ENCODE peak calls at places on chromosomes 13 and 19, in seven cellular contexts. D is K562, X is GM12878, I is HCT116, F is Panc1, S is HepG2, J is SK-N-SH. U is an unnamed sample.

GRCh38 chr13:75687145-75687763 is 51.1 kb downstream of the LMO7 start:
- DNase-seq in D (peak), X (no peak), I (peak), F (no peak), S (peak), J (peak), U (no peak)

GRCh38 chr13:40464349-40464748 is 202.1 kb downstream of the FOXO1 start:
- DNase-seq in D (no peak), X (no peak), I (no peak), F (no peak), S (no peak), J (no peak), U (no peak)

GRCh38 chr13:110565296-110565695 is 3.8 kb upstream of the RAB20 start:
- DNase-seq in D (no peak), X (no peak), I (no peak), F (no peak), S (no peak), J (no peak), U (no peak)

GRCh38 chr19:17721821-17722220 is 2.5 kb downstream of the MAP1S start:
- DNase-seq in D (no peak), X (no peak), I (no peak), F (no peak), S (no peak), J (no peak), U (no peak)

GRCh38 chr19:55406869-55407624 is 541 bp downstream of the UBE2S start:
- DNase-seq in D (peak), X (no peak), I (no peak), F (no peak), S (no peak), J (peak), U (no peak)

GRCh38 chr13:49214917-49215376 is 5.2 kb upstream of the MLNR start:
- DNase-seq in D (no peak), X (no peak), I (peak), F (no peak), S (peak), J (no peak), U (no peak)

GRCh38 chr19:29378543-29379105 is 147.2 kb upstream of the VSTM2B start:
- DNase-seq in D (no peak), X (no peak), I (no peak), F (no peak), S (no peak), J (no peak), U (no peak)

GRCh38 chr13:48304132-48304876 is 753 bp downstream of the RB1 start:
- DNase-seq in D (peak), X (peak), I (no peak), F (no peak), S (peak), J (peak), U (no peak)

GRCh38 chr19:17348700-17349099 is 11.3 kb downstream of the GTPBP3 start:
- DNase-seq in D (no peak), X (no peak), I (no peak), F (no peak), S (peak), J (peak), U (peak)

GRCh38 chr13:54536112-54536511 is 1507.5 kb downstream of the OLFM4 start:
- DNase-seq in D (no peak), X (no peak), I (no peak), F (no peak), S (no peak), J (peak), U (no peak)

GRCh38 chr13:49629947-49630346 is 1.6 kb downstream of the ARL11 start:
- DNase-seq in D (no peak), X (no peak), I (no peak), F (no peak), S (no peak), J (no peak), U (no peak)

GRCh38 chr19:45419396-45419795 is 4.3 kb downstream of the ERCC1 start:
- DNase-seq in D (no peak), X (no peak), I (no peak), F (no peak), S (no peak), J (no peak), U (no peak)

GRCh38 chr19:58581227-58582141 is 8.3 kb upstream of the MZF1 start:
- DNase-seq in D (peak), X (no peak), I (peak), F (peak), S (peak), J (no peak), U (peak)

GRCh38 chr13:85538957-85539356 is 260.3 kb downstream of the SLITRK6 start:
- DNase-seq in D (no peak), X (no peak), I (no peak), F (no peak), S (no peak), J (no peak), U (no peak)

GRCh38 chr13:113820813-113821651 is 42.8 kb downstream of the GAS6 start:
- DNase-seq in D (peak), X (no peak), I (no peak), F (no peak), S (no peak), J (peak), U (no peak)

GRCh38 chr19:17641181-17641580 is 47.0 kb downstream of the UNC13A start:
- DNase-seq in D (no peak), X (no peak), I (no peak), F (no peak), S (no peak), J (no peak), U (no peak)

GRCh38 chr13:20102776-20103175 is 58.1 kb downstream of the GJA3 start:
- DNase-seq in D (no peak), X (no peak), I (no peak), F (no peak), S (no peak), J (no peak), U (no peak)

GRCh38 chr19:15198006-15198356 is 2.8 kb downstream of the NOTCH3 start:
- DNase-seq in D (no peak), X (no peak), I (no peak), F (no peak), S (no peak), J (no peak), U (no peak)
- TF ChIP-seq SIN3A in D (no peak), X (no peak), I (no peak), F (no peak), S (no peak), J (no peak), U (no peak)

DNA sequence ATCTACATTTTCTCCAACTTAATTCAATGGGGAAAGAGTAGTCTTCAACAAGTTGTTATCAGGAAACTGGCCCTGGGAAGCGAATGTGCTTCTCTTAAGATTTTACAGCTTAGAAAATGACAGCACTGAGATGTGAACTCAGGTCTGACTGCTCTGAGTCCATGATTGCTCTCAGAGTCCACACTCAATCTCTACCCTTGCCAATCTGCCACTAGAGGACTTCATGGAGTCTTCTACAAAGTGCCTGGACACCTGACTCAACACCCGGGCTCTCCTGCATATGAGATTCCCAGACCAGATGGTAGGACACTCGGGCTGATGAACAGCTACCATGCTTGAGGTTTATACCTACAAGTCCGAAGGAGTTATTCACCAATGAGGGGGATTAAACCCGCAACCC is 74.8 kb downstream of the ABCC4 start:
- DNase-seq in D (peak), X (no peak), I (no peak), F (no peak), S (no peak), J (no peak), U (no peak)
- TF ChIP-seq CTCF in D (peak), X (no peak), I (no peak), F (no peak), S (peak), J (no peak), U (no peak)

GRCh38 chr13:35530147-35530546 is 53.7 kb upstream of the MAB21L1 start:
- DNase-seq in D (no peak), X (no peak), I (no peak), F (no peak), S (no peak), J (peak), U (no peak)
- TF ChIP-seq SIN3A in D (no peak), X (no peak), I (no peak), F (no peak), S (no peak), J (no peak), U (no peak)

GRCh38 chr13:90232291-90232690 is 1115.2 kb upstream of the MIR17HG start:
- DNase-seq in D (no peak), X (no peak), I (no peak), F (no peak), S (no peak), J (no peak), U (no peak)

GRCh38 chr13:90230311-90230710 is 1117.2 kb upstream of the MIR17HG start:
- DNase-seq in D (no peak), X (no peak), I (no peak), F (no peak), S (no peak), J (no peak), U (no peak)

GRCh38 chr13:90238433-90238832 is 1109.1 kb upstream of the MIR17HG start:
- DNase-seq in D (no peak), X (no peak), I (no peak), F (no peak), S (no peak), J (no peak), U (no peak)

GRCh38 chr13:90237852-90238251 is 1109.6 kb upstream of the MIR17HG start:
- DNase-seq in D (no peak), X (no peak), I (no peak), F (no peak), S (no peak), J (no peak), U (no peak)

GRCh38 chr13:90233933-90234672 is 1113.4 kb upstream of the MIR17HG start:
- DNase-seq in D (no peak), X (no peak), I (no peak), F (no peak), S (no peak), J (no peak), U (no peak)
- TF ChIP-seq CTCF in D (peak), X (no peak), I (no peak), F (no peak), S (no peak), J (peak), U (no peak)

GRCh38 chr13:78138756-78139155 is 220.1 kb upstream of the EDNRB start:
- DNase-seq in D (no peak), X (no peak), I (no peak), F (no peak), S (peak), J (no peak), U (no peak)

GRCh38 chr13:78139765-78140164 is 221.1 kb upstream of the EDNRB start:
- DNase-seq in D (no peak), X (no peak), I (no peak), F (no peak), S (no peak), J (peak), U (no peak)

GRCh38 chr13:78133511-78133910 is 214.9 kb upstream of the EDNRB start:
- DNase-seq in D (no peak), X (no peak), I (no peak), F (no peak), S (no peak), J (peak), U (no peak)

GRCh38 chr13:78136966-78137365 is 218.3 kb upstream of the EDNRB start:
- DNase-seq in D (no peak), X (no peak), I (no peak), F (no peak), S (no peak), J (no peak), U (no peak)

GRCh38 chr13:78137404-78138142 is 218.9 kb upstream of the EDNRB start:
- DNase-seq in D (peak), X (peak), I (peak), F (peak), S (peak), J (peak), U (peak)
- TF ChIP-seq SIN3A in D (no peak), X (no peak), I (no peak), F (no peak), S (no peak), J (no peak), U (no peak)

GRCh38 chr13:37944476-37945442 is 75.2 kb upstream of the TRPC4 start:
- DNase-seq in D (no peak), X (no peak), I (no peak), F (no peak), S (no peak), J (no peak), U (no peak)
- TF ChIP-seq CTCF in D (no peak), X (no peak), I (no peak), F (no peak), S (no peak), J (peak), U (no peak)

GRCh38 chr19:40576181-40576584 is 490 bp upstream of the SHKBP1 start:
- DNase-seq in D (no peak), X (no peak), I (no peak), F (no peak), S (no peak), J (no peak), U (no peak)
- TF ChIP-seq SIN3A in D (no peak), X (no peak), I (no peak), F (no peak), S (no peak), J (no peak), U (no peak)

DNA sequence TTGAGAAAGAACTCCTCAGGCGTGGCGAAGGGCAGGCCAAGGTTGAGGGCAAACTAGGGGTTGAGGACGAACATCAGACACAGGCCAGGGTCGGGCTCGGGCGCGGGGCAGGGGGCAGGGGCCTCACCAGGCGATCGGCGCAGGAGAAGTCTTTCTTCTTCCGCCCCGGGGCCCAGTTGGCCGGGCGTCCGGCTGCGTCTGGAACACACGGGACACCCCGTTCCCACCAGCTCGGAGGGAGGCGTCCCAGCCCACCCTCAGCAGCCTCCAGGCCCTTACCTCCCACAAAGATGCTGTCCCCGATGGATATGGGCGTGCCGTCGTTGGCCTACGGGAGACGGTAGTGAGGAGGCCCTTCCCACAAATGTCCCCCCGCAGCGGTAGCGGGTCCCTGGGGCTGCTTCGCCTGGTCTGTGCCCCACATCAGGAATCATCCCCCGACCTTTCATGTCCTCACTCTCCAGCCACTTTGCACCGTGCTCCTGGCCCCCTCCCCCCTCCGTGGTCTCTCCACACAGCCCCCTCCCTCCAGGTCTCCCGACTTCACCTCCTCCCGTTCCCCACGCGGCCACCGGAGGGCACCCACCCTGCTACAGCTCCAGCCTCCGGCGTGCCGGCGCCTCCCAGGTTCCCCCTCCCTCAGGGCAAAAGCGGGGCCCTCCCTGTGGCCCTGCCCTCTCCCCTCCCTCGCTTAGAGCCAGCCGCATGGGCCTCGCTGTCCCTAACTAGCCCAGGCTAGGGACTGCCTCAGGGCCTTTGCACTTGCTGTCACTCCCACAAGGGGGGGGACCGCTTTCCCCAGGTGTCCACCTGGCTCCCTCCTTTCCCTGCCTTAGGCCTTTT is 4.7 kb downstream of the PNKP start:
- DNase-seq in D (peak), X (no peak), I (no peak), F (no peak), S (peak), J (peak), U (peak)
- TF ChIP-seq CTCF in D (peak), X (peak), I (no peak), F (no peak), S (peak), J (peak), U (peak)

U was measured in H1.